ENCODE peak calls at places on chromosome 11, in nine cellular contexts. C is dorsolateral prefrontal cortex; I is choroid plexus epithelial cell; O is CD4-positive, alpha-beta T cell; H is Calu3; W is fibroblast of pulmonary artery; T is fibroblast of lung; F is Peyer's patch; E is GM13977. B is an unnamed sample.
A peak's percentile ranks its signal among the peaks of the same experiment; 100 is the strongest.

GRCh38 chr11:65288706-65289536 is 25.7 kb upstream of the CDC42EP2 start:
- DNase-seq in E (no peak), I (no peak), C (peak; percentile 66), F (no peak), H (no peak), W (no peak), O (no peak), T (no peak), B (no peak)

GRCh38 chr11:132772712-132773545 is 759.4 kb downstream of the OPCML start:
- DNase-seq in I (no peak), C (no peak), O (no peak), E (no peak), H (no peak), F (no peak), W (no peak), T (peak; percentile 11), B (no peak)

GRCh38 chr11:89205378-89205777 is 27.7 kb downstream of the TYR start:
- DNase-seq in I (peak; percentile 9), E (no peak), C (no peak), F (no peak), W (peak; percentile 5), H (no peak), O (no peak), T (no peak), B (no peak)

GRCh38 chr11:1608363-1608762 is at the start of gene KRTAP5-3:
- DNase-seq in T (no peak), C (no peak), O (no peak), I (no peak), H (no peak), W (no peak), F (no peak), E (no peak), B (no peak)

GRCh38 chr11:12826441-12826840 is 152.2 kb downstream of the TEAD1 start:
- DNase-seq in T (peak; percentile 59), C (no peak), I (no peak), E (no peak), O (no peak), F (no peak), H (no peak), W (no peak), B (no peak)

GRCh38 chr11:75516140-75516539 is 9.6 kb downstream of the GDPD5 start:
- DNase-seq in E (no peak), C (no peak), I (no peak), T (no peak), W (no peak), F (no peak), H (no peak), O (no peak), B (no peak)

GRCh38 chr11:76445122-76446084 is 585 bp downstream of the EMSY start:
- DNase-seq in W (peak; percentile 84), T (peak; percentile 93), E (peak; percentile 46), C (peak; percentile 71), I (peak; percentile 95), O (peak; percentile 15), F (peak; percentile 56), H (peak; percentile 70), B (peak; percentile 58)

GRCh38 chr11:91156041-91156440 is 933.2 kb upstream of the CHORDC1 start:
- DNase-seq in W (no peak), I (no peak), F (no peak), C (no peak), H (no peak), O (no peak), T (peak; percentile 78), E (no peak), B (no peak)

GRCh38 chr11:74687237-74688005 is 43.8 kb downstream of the CHRDL2 start:
- DNase-seq in W (no peak), E (no peak), C (no peak), T (peak; percentile 54), O (no peak), F (no peak), I (no peak), H (no peak), B (no peak)

GRCh38 chr11:17736921-17737817 is 2.6 kb downstream of the KCNC1 start:
- DNase-seq in H (no peak), O (no peak), F (no peak), E (no peak), T (no peak), I (no peak), W (no peak), C (no peak), B (no peak)

GRCh38 chr11:114345575-114346222 is 49.5 kb downstream of the NNMT start:
- DNase-seq in W (no peak), O (no peak), H (no peak), E (no peak), I (no peak), C (no peak), T (no peak), F (no peak), B (no peak)

GRCh38 chr11:2120359-2121100 is 18.7 kb downstream of the IGF2 start:
- DNase-seq in E (no peak), W (no peak), O (no peak), F (no peak), T (peak; percentile 15), H (no peak), C (no peak), I (no peak), B (no peak)

GRCh38 chr11:115996125-115996807 is 492.1 kb upstream of the CADM1 start:
- DNase-seq in E (peak; percentile 79), C (no peak), H (no peak), I (no peak), T (no peak), F (no peak), O (no peak), W (no peak), B (peak; percentile 71)

GRCh38 chr11:2526808-2527381 is 82.1 kb downstream of the KCNQ1 start:
- DNase-seq in I (peak; percentile 13), W (no peak), F (peak; percentile 81), E (peak; percentile 78), H (peak; percentile 58), T (no peak), C (peak; percentile 35), O (no peak), B (peak; percentile 60)

GRCh38 chr11:662689-663274 is 25.7 kb downstream of the DRD4 start:
- DNase-seq in T (peak; percentile 35), W (peak; percentile 63), C (peak; percentile 69), O (no peak), H (peak; percentile 72), I (peak; percentile 63), F (peak; percentile 61), E (peak; percentile 83), B (no peak)

GRCh38 chr11:2884424-2884815 is 1.2 kb downstream of the CDKN1C start:
- DNase-seq in H (peak; percentile 38), O (no peak), C (no peak), W (peak; percentile 32), I (peak; percentile 30), T (peak; percentile 33), F (no peak), E (no peak), B (no peak)

GRCh38 chr11:75199412-75199955 is 41.1 kb upstream of the TPBGL start:
- DNase-seq in W (no peak), C (no peak), H (no peak), I (no peak), T (no peak), F (no peak), E (no peak), O (no peak), B (no peak)

GRCh38 chr11:92045325-92045724 is 179.3 kb upstream of the FAT3 start:
- DNase-seq in F (no peak), W (no peak), I (no peak), C (no peak), O (no peak), H (no peak), E (no peak), T (no peak), B (no peak)

GRCh38 chr11:20873054-20873453 is 203.7 kb downstream of the NELL1 start:
- DNase-seq in F (no peak), I (no peak), E (peak; percentile 30), H (no peak), O (no peak), C (no peak), T (no peak), W (no peak), B (no peak)
- TF ChIP-seq CTCF in F (no peak), I (no peak), E (peak; percentile 42), H (no peak), O (no peak), C (peak; percentile 35), T (no peak), W (no peak), B (peak; percentile 63)

GRCh38 chr11:59205664-59206063 is 7.1 kb downstream of the MPEG1 start:
- DNase-seq in C (no peak), W (no peak), H (no peak), T (no peak), F (no peak), O (no peak), E (no peak), I (no peak), B (no peak)

GRCh38 chr11:59206635-59207034 is 6.1 kb downstream of the MPEG1 start:
- DNase-seq in I (peak; percentile 58), H (peak; percentile 50), T (no peak), W (peak; percentile 50), C (no peak), O (no peak), E (no peak), F (no peak), B (no peak)

GRCh38 chr11:59212222-59212621 is 505 bp downstream of the MPEG1 start:
- DNase-seq in C (no peak), O (no peak), W (no peak), F (no peak), T (no peak), H (no peak), I (no peak), E (no peak), B (no peak)

GRCh38 chr11:59207988-59208432 is 4.7 kb downstream of the MPEG1 start:
- DNase-seq in T (peak; percentile 94), I (peak; percentile 86), O (no peak), F (peak; percentile 58), E (peak; percentile 56), C (no peak), W (peak; percentile 78), H (peak; percentile 34), B (peak; percentile 57)

DNA sequence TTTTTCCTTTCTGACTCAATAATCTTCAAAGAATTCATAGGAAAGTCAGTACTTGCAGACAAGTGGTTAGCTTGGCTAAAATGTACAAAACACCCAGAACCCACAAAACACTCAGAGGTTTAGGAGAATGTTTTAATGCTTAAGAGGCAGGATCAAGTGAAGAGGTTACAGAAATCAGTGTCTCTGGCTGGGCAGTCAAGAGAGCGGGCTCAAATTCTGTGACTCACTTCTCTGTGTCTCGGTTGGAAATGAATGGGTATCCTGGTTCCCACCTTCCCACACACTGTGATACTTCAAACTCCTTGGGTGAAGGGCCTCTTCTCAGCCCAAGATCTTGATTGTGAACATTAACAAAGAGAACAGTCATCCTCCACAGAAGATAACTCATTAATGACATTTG is 3.8 kb downstream of the MPEG1 start:
- DNase-seq in F (no peak), W (no peak), C (no peak), T (peak; percentile 84), O (no peak), I (peak; percentile 59), E (no peak), H (no peak), B (no peak)
- TF ChIP-seq CTCF in F (no peak), W (no peak), C (no peak), T (no peak), O (no peak), I (no peak), E (no peak), H (no peak), B (no peak)

GRCh38 chr11:68021167-68021787 is 9.2 kb upstream of the NDUFS8 start:
- DNase-seq in T (no peak), F (no peak), O (no peak), W (no peak), H (peak; percentile 83), C (no peak), I (no peak), E (no peak), B (no peak)
- TF ChIP-seq CTCF in T (peak; percentile 27), F (no peak), O (no peak), W (peak; percentile 32), H (peak; percentile 38), C (no peak), I (peak; percentile 46), E (peak; percentile 16), B (peak; percentile 41)

GRCh38 chr11:120985718-120986569 is 38.0 kb upstream of the TBCEL start:
- DNase-seq in I (peak; percentile 45), E (peak; percentile 68), F (no peak), C (no peak), O (peak; percentile 27), T (peak; percentile 56), H (peak; percentile 28), W (peak; percentile 48), B (peak; percentile 32)
- TF ChIP-seq CTCF in I (no peak), E (peak; percentile 44), F (no peak), C (peak; percentile 26), O (peak; percentile 29), T (no peak), H (no peak), W (no peak), B (no peak)

B was measured in GM06990.